ENCODE peak calls at places on chromosomes 7 and 10, in ten cellular contexts. U, V, B, K, R, Z, N, Y, G and L are unnamed samples.

GRCh38 chr10:48238826-48239520 is 35.5 kb downstream of the FRMPD2 start:
- DNase-seq in K (no peak), N (no peak), Y (no peak), B (no peak), G (no peak), R (no peak), U (no peak), Z (no peak), V (no peak), L (no peak)

GRCh38 chr7:117274951-117275350 is 47.9 kb downstream of the WNT2 start:
- DNase-seq in N (peak; percentile 53), K (no peak), V (no peak), U (peak; percentile 25), Z (no peak), Y (peak; percentile 37), R (no peak), G (no peak), B (no peak), L (no peak)

GRCh38 chr10:6191569-6191968 is 11.2 kb upstream of the PFKFB3 start:
- DNase-seq in B (no peak), G (no peak), K (no peak), U (no peak), N (no peak), Y (no peak), V (no peak), Z (no peak), R (no peak), L (no peak)

GRCh38 chr7:129786179-129786514 is 166.6 kb downstream of the UBE2H start:
- DNase-seq in G (no peak), N (no peak), R (no peak), K (no peak), Y (no peak), U (no peak), Z (no peak), B (no peak), V (no peak), L (no peak)

GRCh38 chr10:111087331-111087756 is 10.5 kb downstream of the ADRA2A start:
- DNase-seq in N (no peak), Z (no peak), K (no peak), Y (no peak), G (no peak), V (no peak), R (no peak), U (no peak), B (no peak), L (no peak)

GRCh38 chr10:17216217-17216900 is 11.7 kb upstream of the VIM start:
- DNase-seq in Y (peak; percentile 100), G (no peak), Z (no peak), B (peak; percentile 95), K (no peak), V (no peak), U (peak; percentile 98), N (peak; percentile 99), R (peak; percentile 84), L (peak; percentile 97)

GRCh38 chr10:98030991-98031431 is 590 bp upstream of the CRTAC1 start:
- DNase-seq in V (no peak), K (no peak), G (no peak), R (no peak), N (no peak), U (no peak), Z (no peak), Y (peak; percentile 3), B (no peak), L (no peak)

GRCh38 chr10:84008878-84009277 is 130.4 kb upstream of the GHITM start:
- DNase-seq in K (peak; percentile 46), N (peak; percentile 1), V (no peak), G (no peak), B (no peak), U (no peak), Z (no peak), Y (no peak), R (no peak), L (no peak)

GRCh38 chr10:25725917-25726716 is 207.9 kb upstream of the MYO3A start:
- DNase-seq in R (peak; percentile 39), Y (peak; percentile 46), K (peak; percentile 65), U (peak; percentile 69), V (no peak), B (no peak), G (no peak), N (peak; percentile 56), Z (no peak), L (no peak)

GRCh38 chr10:76117949-76118348 is 686.5 kb downstream of the LRMDA start:
- DNase-seq in V (no peak), Y (peak; percentile 76), U (peak; percentile 19), K (no peak), R (no peak), Z (no peak), B (peak; percentile 57), N (peak; percentile 94), G (no peak), L (peak; percentile 34)

GRCh38 chr7:38524786-38525185 is 106.4 kb downstream of the AMPH start:
- DNase-seq in G (no peak), K (no peak), N (peak; percentile 56), R (peak; percentile 27), Z (no peak), U (no peak), Y (peak; percentile 31), B (no peak), V (no peak), L (no peak)

GRCh38 chr10:110208614-110209398 is 1.4 kb downstream of the MXI1 start:
- DNase-seq in B (no peak), Y (peak; percentile 27), V (no peak), U (peak; percentile 47), N (peak; percentile 57), R (no peak), G (peak; percentile 21), K (peak; percentile 63), Z (peak; percentile 80), L (no peak)

GRCh38 chr10:51074238-51075028 is at the start of gene PRKG1:
- DNase-seq in G (peak; percentile 76), Z (peak; percentile 88), V (peak; percentile 88), K (no peak), Y (peak; percentile 72), R (peak; percentile 46), N (peak; percentile 73), U (peak; percentile 82), B (peak; percentile 43), L (no peak)

GRCh38 chr7:44131173-44132009 is 8.0 kb upstream of the POLD2 start:
- DNase-seq in G (no peak), N (peak; percentile 41), B (peak; percentile 73), Z (no peak), Y (no peak), V (no peak), K (peak; percentile 58), R (no peak), U (no peak), L (no peak)

GRCh38 chr7:20064974-20065862 is 152.0 kb downstream of the MACC1 start:
- DNase-seq in Z (no peak), R (peak; percentile 96), B (no peak), U (peak; percentile 83), Y (peak; percentile 98), G (no peak), V (no peak), N (peak; percentile 19), K (peak; percentile 70), L (peak; percentile 54)

GRCh38 chr10:116038259-116038658 is 234.7 kb downstream of the GFRA1 start:
- DNase-seq in Z (peak; percentile 84), K (no peak), N (peak; percentile 60), V (no peak), B (no peak), U (peak; percentile 22), R (peak; percentile 33), Y (peak; percentile 44), G (peak; percentile 43), L (peak; percentile 12)

GRCh38 chr10:99941942-99942835 is 67.6 kb downstream of the DNMBP start:
- DNase-seq in V (no peak), Y (peak; percentile 97), R (peak; percentile 72), G (no peak), Z (no peak), K (no peak), B (peak; percentile 63), N (peak; percentile 73), U (peak; percentile 88), L (peak; percentile 53)

GRCh38 chr7:139613971-139614411 is 90.5 kb downstream of the CLEC2L start:
- DNase-seq in N (no peak), U (no peak), R (no peak), Z (no peak), Y (no peak), B (no peak), G (no peak), V (no peak), K (no peak), L (no peak)
- TF ChIP-seq CTCF in N (no peak), U (no peak), R (no peak), Z (no peak), Y (no peak), B (no peak), G (no peak), V (no peak), K (no peak), L (no peak)

GRCh38 chr10:103585011-103585405 is 91.5 kb downstream of the NEURL1 start:
- DNase-seq in B (no peak), R (no peak), Y (no peak), V (no peak), Z (no peak), G (no peak), K (no peak), U (no peak), N (no peak), L (no peak)
- H3K4me3 ChIP-seq in B (no peak overlapping the region), R (no peak overlapping the region), Y (no peak overlapping the region), V (peak overlapping the region; percentile 54), Z (peak overlapping the region; percentile 47), G (peak overlapping the region; percentile 57), K (no peak overlapping the region), U (no peak overlapping the region), N (no peak overlapping the region), L (peak overlapping the region; percentile 54)

GRCh38 chr10:101216207-101216607 is 13.1 kb downstream of the LBX1 start:
- DNase-seq in G (no peak), B (no peak), K (no peak), Z (no peak), N (no peak), V (peak; percentile 49), U (no peak), R (no peak), Y (no peak), L (no peak)

GRCh38 chr10:101217450-101218281 is 11.6 kb downstream of the LBX1 start:
- DNase-seq in K (no peak), U (no peak), G (no peak), V (peak; percentile 66), R (no peak), N (peak; percentile 43), Z (no peak), Y (peak; percentile 37), B (no peak), L (no peak)

GRCh38 chr10:101215397-101216206 is 13.7 kb downstream of the LBX1 start:
- DNase-seq in N (no peak), Z (no peak), Y (no peak), K (no peak), B (no peak), U (no peak), R (no peak), V (peak; percentile 54), G (no peak), L (no peak)

GRCh38 chr10:101216631-101217425 is 12.4 kb downstream of the LBX1 start:
- DNase-seq in N (no peak), G (no peak), K (no peak), R (no peak), Z (no peak), V (peak; percentile 28), Y (no peak), U (no peak), B (no peak), L (no peak)

GRCh38 chr10:101214446-101215396 is 14.5 kb downstream of the LBX1 start:
- DNase-seq in Z (no peak), Y (peak; percentile 27), N (peak; percentile 43), V (peak; percentile 77), R (peak; percentile 16), K (peak; percentile 81), B (no peak), G (peak; percentile 66), U (peak; percentile 43), L (no peak)
- TF ChIP-seq CTCF in Z (peak; percentile 63), Y (peak; percentile 67), N (peak; percentile 73), V (peak; percentile 87), R (peak; percentile 84), K (peak; percentile 88), B (peak; percentile 84), G (peak; percentile 91), U (peak; percentile 85), L (peak; percentile 82)

GRCh38 chr7:1666251-1666778 is 3.8 kb upstream of the ELFN1 start:
- DNase-seq in Y (peak; percentile 15), U (no peak), G (peak; percentile 24), V (peak; percentile 59), K (no peak), B (no peak), R (no peak), N (no peak), Z (no peak), L (no peak)
- H3K4me3 ChIP-seq in Y (no peak overlapping the region), U (peak overlapping the region; percentile 61), G (peak overlapping the region; percentile 74), V (peak overlapping the region; percentile 72), K (no peak overlapping the region), B (peak overlapping the region; percentile 11), R (peak overlapping the region; percentile 22), N (peak overlapping the region; percentile 33), Z (peak overlapping the region; percentile 60), L (peak overlapping the region; percentile 69)